ENCODE peak calls at places on chromosomes 4 and X, in five cellular contexts. L, G, C, E and T are unnamed samples.

GRCh38 chr4:140851032-140851636 is 94.9 kb upstream of the TBC1D9 start:
- DNase-seq in L (peak), G (no peak), C (no peak), E (no peak), T (no peak)

GRCh38 chr4:145882594-145882993 is 56.0 kb downstream of the ZNF827 start:
- DNase-seq in L (no peak), G (no peak), C (no peak), E (no peak), T (no peak)

GRCh38 chr4:5824635-5825034 is 68.3 kb downstream of the CRMP1 start:
- DNase-seq in L (peak), G (no peak), C (no peak), E (no peak), T (no peak)

GRCh38 chrX:794311-794710 is 163.7 kb downstream of the SHOX start:
- DNase-seq in L (no peak), G (no peak), C (no peak), E (no peak), T (no peak)

GRCh38 chrX:8005678-8006347 is 78.6 kb upstream of the PNPLA4 start:
- DNase-seq in L (no peak), G (no peak), C (no peak), E (no peak), T (no peak)

GRCh38 chrX:43655961-43656494 is at the start of gene MAOA:
- DNase-seq in L (peak), G (peak), C (peak), E (peak), T (peak)

GRCh38 chr4:173013232-173013932 is 155.2 kb upstream of the GALNT7 start:
- DNase-seq in L (no peak), G (no peak), C (peak), E (no peak), T (no peak)

GRCh38 chr4:64880557-64880956 is 471.3 kb upstream of the TECRL start:
- DNase-seq in L (no peak), G (no peak), C (no peak), E (no peak), T (no peak)

GRCh38 chr4:163482197-163482596 is 8.6 kb upstream of the TKTL2 start:
- DNase-seq in L (no peak), G (no peak), C (no peak), E (no peak), T (no peak)

GRCh38 chr4:2287594-2287915 is 25.6 kb upstream of the MXD4 start:
- DNase-seq in L (no peak), G (no peak), C (no peak), E (no peak), T (peak)

GRCh38 chrX:120310861-120311631 is at the start of gene TMEM255A:
- DNase-seq in L (peak), G (peak), C (peak), E (no peak), T (no peak)